ENCODE peak calls at places on chromosomes 3 and 15, in eight cellular contexts. C, H, D, M, R, I, V and Z are unnamed samples.

GRCh38 chr3:187064210-187065115 is 74.8 kb downstream of the RPL39L start:
- DNase-seq in C (no peak), H (peak; percentile 40), D (no peak), M (no peak), R (peak; percentile 17), I (no peak), V (peak; percentile 76), Z (peak; percentile 73)

GRCh38 chr3:139574026-139574947 is 34.7 kb upstream of the RBP1 start:
- DNase-seq in C (no peak), H (no peak), D (no peak), M (no peak), R (no peak), I (no peak), V (no peak), Z (no peak)

GRCh38 chr3:106643684-106644161 is 733.5 kb upstream of the CCDC54 start:
- DNase-seq in C (no peak), H (no peak), D (no peak), M (no peak), R (no peak), I (no peak), V (no peak), Z (no peak)

GRCh38 chr15:27681038-27681437 is 418.1 kb downstream of the OCA2 start:
- DNase-seq in C (no peak), H (no peak), D (no peak), M (no peak), R (no peak), I (no peak), V (no peak), Z (no peak)

GRCh38 chr15:31471731-31472430 is 145.2 kb downstream of the KLF13 start:
- DNase-seq in C (no peak), H (peak; percentile 94), D (no peak), M (peak; percentile 71), R (peak; percentile 96), I (peak; percentile 0), V (peak; percentile 94), Z (peak; percentile 39)

GRCh38 chr3:66038726-66039589 is at the start of gene MAGI1:
- DNase-seq in C (peak; percentile 76), H (peak; percentile 96), D (peak; percentile 89), M (no peak), R (peak; percentile 95), I (peak; percentile 87), V (peak; percentile 97), Z (peak; percentile 76)

GRCh38 chr3:136305879-136306278 is 55.7 kb downstream of the PCCB start:
- DNase-seq in C (no peak), H (peak; percentile 70), D (no peak), M (peak; percentile 28), R (peak; percentile 70), I (no peak), V (peak; percentile 52), Z (peak; percentile 1)

GRCh38 chr15:69869291-69869690 is 228.4 kb downstream of the TLE3 start:
- DNase-seq in C (no peak), H (no peak), D (no peak), M (no peak), R (no peak), I (no peak), V (no peak), Z (no peak)

GRCh38 chr3:123818921-123819429 is 65.2 kb downstream of the MYLK start:
- DNase-seq in C (no peak), H (peak; percentile 73), D (no peak), M (no peak), R (peak; percentile 88), I (no peak), V (peak; percentile 60), Z (peak; percentile 24)

GRCh38 chr15:60392986-60393811 is 4.6 kb downstream of the ANXA2 start:
- DNase-seq in C (peak; percentile 89), H (peak; percentile 98), D (no peak), M (peak; percentile 78), R (peak; percentile 98), I (no peak), V (peak; percentile 98), Z (peak; percentile 99)

GRCh38 chr15:88467935-88468528 is 524 bp downstream of the MRPS11 start:
- DNase-seq in C (no peak), H (peak; percentile 35), D (no peak), M (no peak), R (peak; percentile 14), I (no peak), V (peak; percentile 9), Z (no peak)
- TF ChIP-seq CTCF in C (peak; percentile 50), H (peak; percentile 46), D (no peak), M (peak; percentile 35), R (peak; percentile 42), I (no peak), V (peak; percentile 47), Z (peak; percentile 45)

DNA sequence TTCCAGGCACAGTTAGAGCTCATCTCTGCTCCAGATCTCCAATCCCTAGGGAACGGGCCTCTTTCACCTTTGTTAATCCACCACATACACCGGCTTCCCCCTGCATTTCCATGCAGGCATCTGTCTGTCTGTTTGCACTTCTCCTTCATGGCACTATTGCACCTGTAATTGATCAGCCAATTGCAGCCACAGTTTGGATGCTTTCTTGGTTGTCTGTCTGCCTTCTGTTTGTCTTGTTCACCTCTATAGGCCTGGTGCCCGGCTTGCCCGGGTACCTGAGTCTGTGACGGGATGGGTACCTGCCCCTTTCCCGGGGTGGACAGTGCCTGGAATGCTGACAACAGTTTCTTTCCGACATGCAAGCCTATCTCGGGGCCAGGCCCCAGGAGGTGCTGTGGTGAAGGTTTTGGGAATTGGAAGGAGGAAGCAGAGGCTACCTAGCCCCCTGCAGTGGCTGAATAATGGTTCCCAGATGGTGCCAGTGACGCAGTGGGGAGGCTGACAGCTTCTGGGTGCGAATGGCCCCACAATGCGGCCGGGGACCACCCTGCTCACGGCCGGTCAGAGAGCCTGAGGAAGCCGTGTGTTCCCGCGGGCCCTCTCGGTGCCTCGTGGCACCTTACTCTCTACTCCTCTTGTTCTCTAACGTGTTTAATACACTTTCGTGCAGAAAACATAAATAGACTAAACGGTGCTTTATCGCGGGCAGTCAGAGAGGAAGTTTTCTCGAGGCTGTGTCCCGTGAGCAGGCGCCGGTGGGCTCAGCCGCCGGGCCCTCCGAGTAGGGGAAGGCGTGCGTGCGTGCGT is 31.3 kb upstream of the RAB6B start:
- DNase-seq in C (no peak), H (no peak), D (no peak), M (no peak), R (no peak), I (no peak), V (no peak), Z (no peak)
- TF ChIP-seq CTCF in C (no peak), H (no peak), D (no peak), M (no peak), R (no peak), I (no peak), V (peak; percentile 4), Z (no peak)

GRCh38 chr15:74989527-74989926 is 5.8 kb upstream of the SCAMP5 start:
- DNase-seq in C (no peak), H (no peak), D (no peak), M (no peak), R (no peak), I (no peak), V (no peak), Z (no peak)

GRCh38 chr15:74983725-74984231 is 11.6 kb upstream of the SCAMP5 start:
- DNase-seq in C (peak; percentile 56), H (no peak), D (no peak), M (no peak), R (no peak), I (no peak), V (no peak), Z (no peak)

GRCh38 chr15:74992619-74993018 is 2.7 kb upstream of the SCAMP5 start:
- DNase-seq in C (no peak), H (no peak), D (no peak), M (no peak), R (no peak), I (no peak), V (no peak), Z (no peak)

DNA sequence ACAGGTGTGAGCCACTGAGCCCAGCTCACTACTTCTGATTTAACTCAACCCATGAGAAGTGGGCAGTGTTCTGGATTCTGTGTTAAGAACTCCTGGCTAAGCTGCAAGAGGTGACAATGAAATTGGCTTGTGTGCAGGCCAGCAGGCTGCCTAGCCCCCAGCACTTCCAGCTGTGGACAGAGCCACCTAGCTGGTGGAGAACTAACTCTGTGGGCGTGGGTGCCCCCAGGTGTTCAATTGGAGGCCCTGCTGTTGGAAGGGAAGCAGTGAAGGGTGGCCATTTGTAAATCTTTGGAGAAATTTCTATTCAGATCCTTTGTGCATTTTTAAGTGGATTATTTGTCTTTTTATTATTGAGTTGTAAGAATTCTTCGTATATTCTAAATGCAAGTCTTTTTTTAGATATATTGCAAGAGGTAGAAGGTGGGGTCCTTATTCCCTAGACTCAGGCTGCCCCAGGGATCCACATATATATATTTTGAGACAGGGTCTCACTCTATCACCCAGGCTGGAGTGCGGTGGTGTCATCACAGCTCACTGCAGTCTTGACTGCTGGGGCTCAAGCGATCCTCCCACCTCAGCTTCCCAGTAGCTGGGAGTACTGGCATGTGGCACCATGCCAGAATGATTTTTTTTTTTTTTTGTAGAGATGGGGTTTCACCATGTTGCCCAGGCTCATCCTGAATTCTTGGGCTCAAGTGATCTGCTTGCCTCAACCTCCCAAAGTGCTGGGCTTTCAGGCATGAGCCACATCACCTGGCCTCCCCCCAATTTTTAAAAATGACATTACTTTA is 7.2 kb upstream of the SCAMP5 start:
- DNase-seq in C (peak; percentile 64), H (peak; percentile 57), D (peak; percentile 52), M (no peak), R (peak; percentile 7), I (no peak), V (no peak), Z (no peak)
- TF ChIP-seq CTCF in C (peak; percentile 68), H (peak; percentile 65), D (peak; percentile 51), M (peak; percentile 27), R (peak; percentile 33), I (peak; percentile 13), V (peak; percentile 18), Z (peak; percentile 49)

DNA sequence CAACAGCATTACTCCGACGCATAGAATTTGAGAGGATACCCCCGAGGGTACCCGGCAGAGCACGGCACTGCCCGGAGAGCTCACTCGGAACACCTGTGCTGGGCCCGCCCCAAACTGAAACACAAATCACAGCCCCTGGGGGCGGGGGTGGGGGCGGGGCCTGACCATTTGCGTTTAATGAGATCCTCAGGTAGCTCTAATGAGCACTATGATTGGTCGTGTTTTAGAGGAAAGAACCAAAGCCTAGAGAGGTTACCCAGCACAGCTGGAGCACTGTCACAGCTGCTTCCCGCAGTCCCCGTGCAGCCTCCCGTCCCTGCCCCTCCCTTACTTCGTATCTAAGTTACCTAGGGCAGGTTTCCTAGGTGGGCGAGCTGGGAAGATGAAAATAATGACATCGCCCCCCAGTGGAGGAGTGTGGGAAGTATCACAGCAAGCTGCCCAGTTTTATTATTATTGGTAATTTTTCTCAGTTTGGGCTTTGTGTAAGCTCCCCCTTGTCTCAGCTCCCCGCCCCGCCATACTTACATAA is 187.1 kb downstream of the PDE8A start:
- DNase-seq in C (peak; percentile 73), H (peak; percentile 31), D (peak; percentile 74), M (no peak), R (peak; percentile 8), I (no peak), V (no peak), Z (no peak)
- TF ChIP-seq CTCF in C (peak; percentile 84), H (peak; percentile 58), D (peak; percentile 47), M (peak; percentile 24), R (peak; percentile 47), I (peak; percentile 52), V (peak; percentile 38), Z (peak; percentile 55)

DNA sequence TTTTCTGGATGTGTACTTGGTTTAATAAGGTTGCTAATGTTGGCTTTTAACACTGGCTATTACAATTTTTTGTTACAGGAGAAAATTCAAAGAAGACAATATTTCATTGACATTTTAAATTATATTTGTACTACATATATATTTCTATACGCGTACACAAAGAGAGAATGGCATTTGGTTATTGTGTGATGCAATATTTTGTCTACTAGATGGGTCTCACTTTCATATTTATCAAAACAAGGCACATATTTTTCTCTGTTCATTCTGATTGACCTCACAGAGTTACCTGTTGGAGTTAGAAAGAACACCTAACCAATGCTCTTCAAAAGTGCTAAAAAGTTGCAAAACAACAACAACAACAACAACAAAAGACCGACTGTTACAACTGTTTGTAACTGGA is 50.2 kb upstream of the VGLL3 start:
- DNase-seq in C (no peak), H (no peak), D (no peak), M (no peak), R (no peak), I (no peak), V (no peak), Z (no peak)
- TF ChIP-seq CTCF in C (no peak), H (no peak), D (no peak), M (no peak), R (no peak), I (no peak), V (no peak), Z (no peak)